ENCODE peak calls at places on chromosomes 13 and 19, in five cellular contexts. One of them, this sample, is unnamed.

GRCh38 chr19:35114656-35115537 is 726 bp upstream of the FXYD3 start:
- DNase-seq in omental fat pad: peak; percentile 83
- DNase-seq in dermis blood vessel endothelial cell: peak; percentile 72
- DNase-seq in EH: peak; percentile 46
- DNase-seq in HL-60: no peak
- DNase-seq in this sample: peak; percentile 69

GRCh38 chr19:39671739-39672363 is 16.1 kb downstream of the LGALS16 start:
- DNase-seq in omental fat pad: no peak
- DNase-seq in dermis blood vessel endothelial cell: peak; percentile 72
- DNase-seq in EH: peak; percentile 54
- DNase-seq in HL-60: peak; percentile 3
- DNase-seq in this sample: peak; percentile 88

GRCh38 chr13:51258612-51259358 is 36.6 kb downstream of the FAM124A start:
- DNase-seq in omental fat pad: no peak
- DNase-seq in dermis blood vessel endothelial cell: no peak
- DNase-seq in EH: no peak
- DNase-seq in HL-60: no peak
- DNase-seq in this sample: peak; percentile 30

GRCh38 chr13:79231887-79232286 is 174.2 kb downstream of the RBM26 start:
- DNase-seq in omental fat pad: no peak
- DNase-seq in dermis blood vessel endothelial cell: no peak
- DNase-seq in EH: no peak
- DNase-seq in HL-60: no peak
- DNase-seq in this sample: no peak

GRCh38 chr13:36950330-36950729 is 30.3 kb upstream of the SMAD9 start:
- DNase-seq in omental fat pad: no peak
- DNase-seq in dermis blood vessel endothelial cell: no peak
- DNase-seq in EH: no peak
- DNase-seq in HL-60: no peak
- DNase-seq in this sample: no peak

GRCh38 chr19:40650749-40651305 is 39.6 kb downstream of the NUMBL start:
- DNase-seq in omental fat pad: no peak
- DNase-seq in dermis blood vessel endothelial cell: no peak
- DNase-seq in EH: peak; percentile 80
- DNase-seq in HL-60: no peak
- DNase-seq in this sample: no peak

GRCh38 chr13:101289764-101290163 is 126.5 kb downstream of the NALCN start:
- DNase-seq in omental fat pad: no peak
- DNase-seq in dermis blood vessel endothelial cell: peak; percentile 40
- DNase-seq in EH: peak; percentile 65
- DNase-seq in HL-60: no peak
- DNase-seq in this sample: no peak

GRCh38 chr13:111314852-111315251 is 5.6 kb upstream of the TEX29 start:
- DNase-seq in omental fat pad: no peak
- DNase-seq in dermis blood vessel endothelial cell: no peak
- DNase-seq in EH: peak; percentile 52
- DNase-seq in HL-60: no peak
- DNase-seq in this sample: no peak

GRCh38 chr19:45170146-45171106 is 7.6 kb downstream of the TRAPPC6A start:
- DNase-seq in omental fat pad: no peak
- DNase-seq in dermis blood vessel endothelial cell: peak; percentile 15
- DNase-seq in EH: no peak
- DNase-seq in HL-60: no peak
- DNase-seq in this sample: no peak